ENCODE peak calls at places on chromosome 10, in five cellular contexts. W, Z, F, U and K are unnamed samples.

GRCh38 chr10:60943372-60944158 is 420 bp downstream of the RHOBTB1 start:
- DNase-seq in F (peak), U (peak), W (peak), Z (peak), K (peak)

GRCh38 chr10:82496114-82496513 is 621.1 kb downstream of the NRG3 start:
- DNase-seq in F (no peak), U (no peak), W (no peak), Z (no peak), K (no peak)

GRCh38 chr10:73039635-73040034 is 57.0 kb downstream of the P4HA1 start:
- DNase-seq in F (no peak), U (no peak), Z (no peak), W (peak), K (peak)

GRCh38 chr10:119422685-119423509 is 119.6 kb downstream of the RGS10 start:
- DNase-seq in Z (no peak), W (no peak), F (no peak), U (no peak), K (no peak)

GRCh38 chr10:1273372-1274097 is 217.3 kb downstream of the WDR37 start:
- DNase-seq in W (no peak), U (no peak), Z (no peak), F (no peak), K (no peak)

GRCh38 chr10:26890956-26891355 is 30.2 kb upstream of the ABI1 start:
- DNase-seq in W (peak), F (peak), U (peak), Z (peak), K (peak)

GRCh38 chr10:4255751-4256150 is 470.7 kb upstream of the KLF6 start:
- DNase-seq in W (no peak), F (no peak), U (no peak), Z (no peak), K (no peak)

GRCh38 chr10:129771576-129772471 is 192.2 kb downstream of the EBF3 start:
- DNase-seq in U (peak), F (no peak), W (no peak), Z (no peak), K (no peak)

GRCh38 chr10:1372212-1372611 is 316.0 kb downstream of the WDR37 start:
- DNase-seq in U (no peak), F (no peak), Z (no peak), W (no peak), K (no peak)

GRCh38 chr10:117345143-117345542 is 30.1 kb downstream of the PDZD8 start:
- DNase-seq in W (no peak), F (no peak), Z (no peak), U (no peak), K (no peak)

GRCh38 chr10:84329094-84329611 is 764 bp downstream of the CCSER2 start:
- DNase-seq in U (peak), W (peak), F (peak), Z (peak), K (no peak)

DNA sequence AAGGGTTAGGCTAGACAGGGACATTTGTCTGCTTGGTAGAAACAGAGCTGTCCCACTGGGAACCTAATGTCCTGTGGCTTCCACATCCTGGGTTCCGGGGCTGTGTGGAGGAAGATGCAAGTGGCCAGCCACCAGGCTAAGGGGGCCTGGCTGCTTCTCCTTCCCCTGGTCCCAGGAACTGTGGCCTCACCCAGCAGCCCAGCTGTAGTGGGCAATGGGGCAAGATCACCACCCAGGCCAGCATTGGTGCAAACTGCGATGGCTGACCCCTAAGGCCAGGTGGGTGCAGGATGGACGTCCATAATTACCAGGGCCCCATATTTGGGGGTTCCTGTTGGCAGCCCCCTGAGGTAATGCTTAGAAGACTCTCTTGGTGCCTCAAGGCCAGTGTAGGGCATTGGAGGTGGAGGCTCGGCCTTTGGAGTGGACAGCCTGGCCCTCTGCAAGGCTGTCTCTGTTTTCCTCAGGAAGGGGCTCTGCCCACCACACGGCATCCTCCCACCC is 226.7 kb downstream of the TCF7L2 start:
- DNase-seq in U (no peak), W (no peak), F (no peak), Z (no peak), K (no peak)
- TF ChIP-seq POLR2A in U (no peak), W (no peak), F (no peak), Z (no peak), K (no peak)

DNA sequence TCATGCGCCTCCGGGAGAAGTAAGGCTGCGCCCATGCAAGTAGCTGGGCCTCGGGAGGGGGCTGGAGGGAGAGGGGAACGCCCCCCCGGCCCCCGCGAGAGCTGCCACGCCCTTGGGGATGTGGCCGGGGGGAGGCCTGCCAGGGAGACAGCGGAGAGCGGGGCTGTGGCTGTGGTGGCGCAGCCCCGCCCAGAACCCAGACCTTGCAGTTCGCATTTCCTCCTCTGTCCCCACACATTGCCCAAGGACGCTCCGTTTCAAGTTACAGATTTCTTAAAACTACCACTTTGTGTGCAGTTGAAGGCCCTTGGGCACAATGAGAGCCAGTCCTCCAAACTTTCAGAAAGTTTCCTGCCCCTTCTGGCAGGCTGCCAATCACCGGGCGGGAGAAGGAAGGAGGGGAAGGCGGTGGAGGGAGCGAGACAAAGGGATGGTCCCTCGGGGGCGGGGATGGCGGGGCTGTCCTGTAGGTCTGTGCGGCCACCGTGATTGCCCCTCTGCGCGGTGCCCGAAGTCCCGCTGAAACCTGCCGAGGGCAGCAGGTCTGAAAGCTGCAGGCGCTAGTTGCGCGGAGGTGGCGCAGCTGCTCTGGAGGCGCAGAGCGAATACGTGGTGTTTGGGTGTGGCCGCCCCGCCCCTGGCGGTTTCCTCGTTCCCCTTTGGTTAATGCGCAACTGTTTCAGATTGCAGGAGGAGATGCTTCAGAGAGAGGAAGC is 2.1 kb downstream of the VIM start:
- DNase-seq in U (peak), Z (peak), F (no peak), W (peak), K (peak)
- TF ChIP-seq POLR2A in U (peak), Z (peak), F (no peak), W (peak), K (no peak)

GRCh38 chr10:49189422-49189821 is 1.2 kb upstream of the TMEM273 start:
- DNase-seq in F (no peak), W (no peak), U (no peak), Z (no peak), K (no peak)

GRCh38 chr10:49187044-49187484 is 1.1 kb downstream of the TMEM273 start:
- DNase-seq in U (no peak), W (no peak), F (no peak), Z (no peak), K (no peak)

GRCh38 chr10:49186613-49187012 is 1.6 kb downstream of the TMEM273 start:
- DNase-seq in F (no peak), W (no peak), U (no peak), Z (peak), K (peak)

GRCh38 chr10:49185213-49185612 is 3.0 kb downstream of the TMEM273 start:
- DNase-seq in W (no peak), F (no peak), Z (no peak), U (no peak), K (no peak)

GRCh38 chr10:49187950-49188761 is at the start of gene TMEM273:
- DNase-seq in Z (peak), F (no peak), W (no peak), U (peak), K (no peak)
- TF ChIP-seq POLR2A in Z (peak), F (no peak), W (no peak), U (peak), K (no peak)

GRCh38 chr10:99532687-99533495 is at the start of gene NKX2-3:
- DNase-seq in U (peak), Z (peak), W (peak), F (no peak), K (peak)
- TF ChIP-seq POLR2A in U (peak), Z (no peak), W (no peak), F (no peak), K (no peak)

GRCh38 chr10:86205761-86206145 is 160.8 kb downstream of the GRID1 start:
- DNase-seq in Z (no peak), F (no peak), W (no peak), U (no peak), K (no peak)

GRCh38 chr10:86204421-86205045 is 162.1 kb downstream of the GRID1 start:
- DNase-seq in U (no peak), W (no peak), F (no peak), Z (no peak), K (no peak)

GRCh38 chr10:86205086-86205760 is 161.4 kb downstream of the GRID1 start:
- DNase-seq in Z (no peak), W (no peak), F (no peak), U (no peak), K (no peak)

GRCh38 chr10:86202226-86202625 is 164.4 kb downstream of the GRID1 start:
- DNase-seq in Z (no peak), U (no peak), F (no peak), W (no peak), K (no peak)

DNA sequence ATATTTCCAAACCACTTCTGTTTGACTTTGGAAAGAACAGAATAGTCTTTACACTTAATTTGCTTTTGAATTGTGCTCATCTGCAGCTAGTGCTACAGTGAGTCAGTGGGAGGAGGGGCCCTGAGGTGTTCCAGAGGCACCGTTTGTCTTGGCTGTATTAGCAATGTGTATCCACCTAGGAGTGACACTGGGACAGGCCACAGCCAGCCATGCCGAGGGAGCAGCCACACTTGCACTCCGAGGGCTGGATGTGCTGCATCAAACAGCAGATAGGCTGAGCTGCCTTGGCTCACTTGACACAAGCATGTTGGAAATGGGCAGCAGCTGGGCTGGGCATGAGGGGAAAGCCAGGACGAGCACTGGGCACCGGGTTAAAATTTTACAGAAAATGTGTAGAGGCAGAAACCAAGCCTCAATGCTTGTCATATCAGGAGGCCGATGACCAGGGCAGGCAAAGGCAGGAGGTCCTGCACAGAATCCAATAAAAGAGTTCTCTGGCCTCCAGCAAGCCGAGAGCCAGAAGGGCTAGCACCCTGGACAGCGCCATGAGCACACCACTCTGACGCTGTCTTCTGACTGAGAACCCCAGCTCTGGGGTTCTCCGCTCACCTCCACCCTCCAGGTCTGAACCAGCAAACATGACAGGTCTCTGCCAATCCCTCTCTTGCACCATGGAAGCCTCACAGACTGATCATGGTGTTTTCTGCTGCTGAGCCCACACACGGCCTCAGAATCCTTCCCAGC is 163.3 kb downstream of the GRID1 start:
- DNase-seq in F (peak), Z (peak), W (peak), U (no peak), K (peak)
- TF ChIP-seq POLR2A in F (no peak), Z (no peak), W (no peak), U (no peak), K (no peak)